ENCODE peak calls at places on chromosome 9, in six cellular contexts. One of them, this sample, is unnamed.

GRCh38 chr9:16521868-16522381 is 348.5 kb downstream of the BNC2 start:
- DNase-seq in HFF-Myc: peak
- DNase-seq in MM.1S: no peak
- DNase-seq in keratinocyte: peak
- DNase-seq in CD4-positive, alpha-beta memory T cell: no peak
- DNase-seq in IMR-90: peak
- DNase-seq in this sample: peak

GRCh38 chr9:134062461-134063087 is 5.3 kb downstream of the BRD3 start:
- DNase-seq in IMR-90: no peak
- DNase-seq in MM.1S: no peak
- DNase-seq in HFF-Myc: no peak
- DNase-seq in keratinocyte: no peak
- DNase-seq in CD4-positive, alpha-beta memory T cell: no peak
- DNase-seq in this sample: no peak

GRCh38 chr9:73782166-73782565 is 630.5 kb downstream of the ANXA1 start:
- DNase-seq in HFF-Myc: no peak
- DNase-seq in CD4-positive, alpha-beta memory T cell: no peak
- DNase-seq in MM.1S: no peak
- DNase-seq in keratinocyte: no peak
- DNase-seq in IMR-90: no peak
- DNase-seq in this sample: no peak

GRCh38 chr9:14433293-14433818 is 119.4 kb upstream of the NFIB start:
- DNase-seq in CD4-positive, alpha-beta memory T cell: no peak
- DNase-seq in keratinocyte: no peak
- DNase-seq in IMR-90: no peak
- DNase-seq in MM.1S: no peak
- DNase-seq in HFF-Myc: no peak
- DNase-seq in this sample: no peak

GRCh38 chr9:92614123-92614510 is 55.8 kb downstream of the IPPK start:
- DNase-seq in IMR-90: no peak
- DNase-seq in CD4-positive, alpha-beta memory T cell: no peak
- DNase-seq in HFF-Myc: no peak
- DNase-seq in MM.1S: no peak
- DNase-seq in keratinocyte: no peak
- DNase-seq in this sample: no peak

GRCh38 chr9:127586537-127586936 is 25.5 kb upstream of the STXBP1 start:
- DNase-seq in keratinocyte: no peak
- DNase-seq in MM.1S: peak
- DNase-seq in IMR-90: peak
- DNase-seq in CD4-positive, alpha-beta memory T cell: peak
- DNase-seq in HFF-Myc: no peak
- DNase-seq in this sample: no peak

GRCh38 chr9:121105531-121105930 is 30.8 kb downstream of the CNTRL start:
- DNase-seq in HFF-Myc: no peak
- DNase-seq in IMR-90: no peak
- DNase-seq in MM.1S: no peak
- DNase-seq in keratinocyte: no peak
- DNase-seq in CD4-positive, alpha-beta memory T cell: no peak
- DNase-seq in this sample: no peak

GRCh38 chr9:132757031-132757430 is 86.8 kb downstream of the GTF3C4 start:
- DNase-seq in keratinocyte: no peak
- DNase-seq in HFF-Myc: no peak
- DNase-seq in CD4-positive, alpha-beta memory T cell: no peak
- DNase-seq in MM.1S: no peak
- DNase-seq in IMR-90: no peak
- DNase-seq in this sample: no peak

GRCh38 chr9:110918316-110919054 is 119.8 kb downstream of the LPAR1 start:
- DNase-seq in MM.1S: no peak
- DNase-seq in HFF-Myc: no peak
- DNase-seq in IMR-90: peak
- DNase-seq in CD4-positive, alpha-beta memory T cell: no peak
- DNase-seq in keratinocyte: no peak
- DNase-seq in this sample: no peak

GRCh38 chr9:14752871-14753270 is 30.3 kb upstream of the CER1 start:
- DNase-seq in keratinocyte: no peak
- DNase-seq in MM.1S: peak
- DNase-seq in IMR-90: no peak
- DNase-seq in HFF-Myc: no peak
- DNase-seq in CD4-positive, alpha-beta memory T cell: no peak
- DNase-seq in this sample: no peak

GRCh38 chr9:97954550-97954989 is 16.6 kb upstream of the HEMGN start:
- DNase-seq in MM.1S: peak
- DNase-seq in CD4-positive, alpha-beta memory T cell: peak
- DNase-seq in HFF-Myc: no peak
- DNase-seq in IMR-90: no peak
- DNase-seq in keratinocyte: no peak
- DNase-seq in this sample: no peak

GRCh38 chr9:14314424-14314928 is 535 bp upstream of the NFIB start:
- DNase-seq in CD4-positive, alpha-beta memory T cell: peak
- DNase-seq in HFF-Myc: no peak
- DNase-seq in IMR-90: peak
- DNase-seq in MM.1S: peak
- DNase-seq in keratinocyte: peak
- DNase-seq in this sample: no peak

GRCh38 chr9:71984388-71985069 is 73.1 kb downstream of the C9orf85 start:
- DNase-seq in CD4-positive, alpha-beta memory T cell: no peak
- DNase-seq in keratinocyte: no peak
- DNase-seq in MM.1S: no peak
- DNase-seq in HFF-Myc: peak
- DNase-seq in IMR-90: peak
- DNase-seq in this sample: peak

GRCh38 chr9:115202181-115202580 is 84.2 kb upstream of the TNC start:
- DNase-seq in HFF-Myc: no peak
- DNase-seq in IMR-90: no peak
- DNase-seq in CD4-positive, alpha-beta memory T cell: no peak
- DNase-seq in keratinocyte: no peak
- DNase-seq in MM.1S: no peak
- DNase-seq in this sample: no peak
- H3K4me3 ChIP-seq in HFF-Myc: no peak
- H3K4me3 ChIP-seq in IMR-90: no peak
- H3K4me3 ChIP-seq in CD4-positive, alpha-beta memory T cell: no peak
- H3K4me3 ChIP-seq in keratinocyte: no peak
- H3K4me3 ChIP-seq in MM.1S: no peak
- H3K4me3 ChIP-seq in this sample: no peak

GRCh38 chr9:125538092-125538473 is 168.9 kb downstream of the MAPKAP1 start:
- DNase-seq in CD4-positive, alpha-beta memory T cell: no peak
- DNase-seq in MM.1S: no peak
- DNase-seq in keratinocyte: no peak
- DNase-seq in HFF-Myc: no peak
- DNase-seq in IMR-90: peak
- DNase-seq in this sample: peak
- H3K4me3 ChIP-seq in CD4-positive, alpha-beta memory T cell: no peak
- H3K4me3 ChIP-seq in MM.1S: no peak
- H3K4me3 ChIP-seq in keratinocyte: no peak
- H3K4me3 ChIP-seq in HFF-Myc: no peak
- H3K4me3 ChIP-seq in IMR-90: no peak
- H3K4me3 ChIP-seq in this sample: no peak

GRCh38 chr9:17906204-17906840 is 327.5 kb downstream of the SH3GL2 start:
- DNase-seq in keratinocyte: no peak
- DNase-seq in CD4-positive, alpha-beta memory T cell: no peak
- DNase-seq in MM.1S: no peak
- DNase-seq in IMR-90: no peak
- DNase-seq in HFF-Myc: no peak
- DNase-seq in this sample: no peak

GRCh38 chr9:17905356-17906203 is 326.7 kb downstream of the SH3GL2 start:
- DNase-seq in CD4-positive, alpha-beta memory T cell: no peak
- DNase-seq in MM.1S: no peak
- DNase-seq in HFF-Myc: no peak
- DNase-seq in keratinocyte: no peak
- DNase-seq in IMR-90: no peak
- DNase-seq in this sample: no peak

GRCh38 chr9:17907780-17908513 is 329.1 kb downstream of the SH3GL2 start:
- DNase-seq in keratinocyte: no peak
- DNase-seq in HFF-Myc: no peak
- DNase-seq in CD4-positive, alpha-beta memory T cell: no peak
- DNase-seq in MM.1S: no peak
- DNase-seq in IMR-90: no peak
- DNase-seq in this sample: no peak

DNA sequence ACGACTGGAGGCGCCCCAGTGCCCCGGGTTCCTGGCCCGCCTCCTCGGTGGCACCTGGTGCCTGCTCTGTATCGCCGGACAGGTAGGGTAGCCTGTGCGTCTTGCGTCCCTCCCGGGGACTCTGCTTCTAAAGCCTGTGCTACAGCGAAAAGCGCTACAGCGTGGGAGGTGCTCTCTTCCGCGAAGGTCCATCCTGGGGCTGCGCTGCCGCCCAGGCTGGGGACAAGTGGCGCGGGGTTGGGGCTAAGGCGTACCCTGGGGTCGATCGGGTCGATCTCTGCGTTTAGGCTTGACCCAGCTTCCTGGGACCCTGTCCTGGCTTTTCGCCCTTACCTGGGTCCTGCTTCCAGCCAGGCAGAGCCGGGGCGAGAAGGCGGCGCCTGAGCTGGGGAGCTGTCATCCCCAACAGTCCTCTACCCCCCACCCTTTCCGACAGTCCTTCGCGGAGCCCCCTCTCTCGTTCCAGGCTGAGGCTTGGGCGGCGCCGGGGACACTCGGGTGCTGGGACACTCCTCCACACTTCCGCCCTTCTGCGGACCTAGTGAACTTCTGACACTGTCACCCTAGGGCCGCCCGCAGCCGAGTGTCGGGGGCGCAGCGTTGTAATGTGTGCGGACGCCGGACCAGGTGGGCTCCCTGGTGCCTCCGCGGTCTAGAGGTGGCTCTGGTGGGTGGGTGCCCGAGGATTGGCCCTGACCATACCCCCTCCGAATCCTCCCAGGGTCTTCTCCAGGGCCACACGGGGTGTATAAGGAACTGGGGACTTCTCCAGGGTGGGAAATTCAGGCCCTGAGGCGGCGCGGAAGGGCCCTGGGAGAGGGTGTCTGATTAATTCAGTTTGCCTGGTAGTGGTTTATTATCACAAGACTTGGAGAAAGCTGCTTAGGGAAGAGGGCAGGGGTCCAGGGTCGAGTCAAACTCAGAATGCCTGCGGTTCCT is 328.2 kb downstream of the SH3GL2 start:
- DNase-seq in keratinocyte: no peak
- DNase-seq in CD4-positive, alpha-beta memory T cell: no peak
- DNase-seq in HFF-Myc: no peak
- DNase-seq in MM.1S: no peak
- DNase-seq in IMR-90: no peak
- DNase-seq in this sample: no peak
- H3K4me3 ChIP-seq in keratinocyte: no peak
- H3K4me3 ChIP-seq in CD4-positive, alpha-beta memory T cell: no peak
- H3K4me3 ChIP-seq in HFF-Myc: no peak
- H3K4me3 ChIP-seq in MM.1S: no peak
- H3K4me3 ChIP-seq in IMR-90: no peak
- H3K4me3 ChIP-seq in this sample: no peak

DNA sequence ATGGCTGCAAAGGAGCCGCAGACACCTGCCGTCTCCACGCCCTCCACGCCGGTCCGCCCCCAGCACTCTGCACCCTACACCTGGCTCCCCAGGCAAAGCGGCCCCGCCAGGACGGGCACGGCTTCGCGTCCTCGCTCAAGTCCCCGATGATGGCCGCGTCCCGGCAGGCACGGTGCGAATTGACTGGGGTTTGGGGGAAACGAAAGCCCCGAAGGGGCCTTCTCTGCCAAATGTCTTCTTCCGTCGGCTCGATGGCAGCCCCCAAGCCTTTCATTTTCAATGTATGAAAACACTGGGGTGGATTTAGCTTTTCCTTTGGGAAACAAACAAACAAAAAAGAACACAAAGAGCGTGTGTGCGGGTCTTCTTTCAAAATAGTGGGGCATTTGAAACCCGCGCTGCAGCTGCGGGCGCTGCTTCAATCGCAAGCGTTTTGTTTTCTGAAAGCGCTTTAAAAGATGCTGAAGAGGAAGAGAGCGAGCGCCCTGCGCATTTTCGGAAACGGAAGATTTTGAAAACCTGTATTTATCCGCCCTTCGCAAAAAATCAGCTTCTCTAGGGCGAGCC is 160.0 kb downstream of the RMI1 start:
- DNase-seq in keratinocyte: no peak
- DNase-seq in HFF-Myc: no peak
- DNase-seq in CD4-positive, alpha-beta memory T cell: peak
- DNase-seq in IMR-90: peak
- DNase-seq in MM.1S: no peak
- DNase-seq in this sample: no peak
- H3K4me3 ChIP-seq in keratinocyte: no peak
- H3K4me3 ChIP-seq in HFF-Myc: peak
- H3K4me3 ChIP-seq in CD4-positive, alpha-beta memory T cell: peak
- H3K4me3 ChIP-seq in IMR-90: peak
- H3K4me3 ChIP-seq in MM.1S: peak
- H3K4me3 ChIP-seq in this sample: peak

GRCh38 chr9:3863114-3863528 is 337.3 kb upstream of the RFX3 start:
- DNase-seq in keratinocyte: no peak
- DNase-seq in IMR-90: peak
- DNase-seq in MM.1S: no peak
- DNase-seq in HFF-Myc: peak
- DNase-seq in CD4-positive, alpha-beta memory T cell: no peak
- DNase-seq in this sample: peak

GRCh38 chr9:3858961-3859360 is 333.2 kb upstream of the RFX3 start:
- DNase-seq in MM.1S: no peak
- DNase-seq in IMR-90: peak
- DNase-seq in HFF-Myc: no peak
- DNase-seq in keratinocyte: no peak
- DNase-seq in CD4-positive, alpha-beta memory T cell: no peak
- DNase-seq in this sample: no peak

GRCh38 chr9:3865373-3865772 is 339.6 kb upstream of the RFX3 start:
- DNase-seq in HFF-Myc: no peak
- DNase-seq in IMR-90: peak
- DNase-seq in MM.1S: no peak
- DNase-seq in keratinocyte: no peak
- DNase-seq in CD4-positive, alpha-beta memory T cell: no peak
- DNase-seq in this sample: no peak

GRCh38 chr9:3868012-3868411 is 342.2 kb upstream of the RFX3 start:
- DNase-seq in MM.1S: no peak
- DNase-seq in keratinocyte: no peak
- DNase-seq in CD4-positive, alpha-beta memory T cell: no peak
- DNase-seq in IMR-90: peak
- DNase-seq in HFF-Myc: no peak
- DNase-seq in this sample: no peak

DNA sequence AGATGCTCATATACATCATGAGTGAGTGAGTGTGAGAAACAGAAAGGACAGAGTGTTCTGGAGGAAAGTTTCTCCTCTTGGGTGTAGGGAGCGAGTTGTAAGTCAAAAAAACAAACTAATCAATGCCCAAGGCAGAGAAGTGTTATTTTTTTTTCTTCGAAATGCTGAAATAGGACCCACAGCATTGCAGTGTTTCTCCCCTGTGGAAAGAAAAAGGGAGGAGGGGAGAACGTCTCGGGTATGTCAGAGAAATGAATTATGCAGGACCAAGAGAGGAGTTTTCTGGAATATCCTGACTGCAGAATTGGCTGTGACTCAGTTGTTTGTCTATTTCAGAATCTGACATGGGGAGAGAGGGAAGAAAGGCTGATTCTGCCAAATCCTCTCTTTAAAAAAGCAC is 337.9 kb upstream of the RFX3 start:
- DNase-seq in keratinocyte: no peak
- DNase-seq in HFF-Myc: no peak
- DNase-seq in MM.1S: no peak
- DNase-seq in IMR-90: peak
- DNase-seq in CD4-positive, alpha-beta memory T cell: no peak
- DNase-seq in this sample: no peak
- H3K4me3 ChIP-seq in keratinocyte: no peak
- H3K4me3 ChIP-seq in HFF-Myc: no peak
- H3K4me3 ChIP-seq in MM.1S: no peak
- H3K4me3 ChIP-seq in IMR-90: no peak
- H3K4me3 ChIP-seq in CD4-positive, alpha-beta memory T cell: no peak
- H3K4me3 ChIP-seq in this sample: no peak